ENCODE peak calls at places on chromosomes 13 and 19, in six cellular contexts. One of them, this sample, is unnamed.

GRCh38 chr13:99955747-99956472 is 15.7 kb downstream of the ZIC5 start:
- DNase-seq in tibial artery: no peak
- DNase-seq in stomach: no peak
- DNase-seq in choroid plexus epithelial cell: peak; percentile 57
- DNase-seq in non-pigmented ciliary epithelial cell: no peak
- DNase-seq in EL: peak; percentile 53
- DNase-seq in this sample: peak; percentile 4

GRCh38 chr13:106570354-106570822 is 2.5 kb upstream of the ARGLU1 start:
- DNase-seq in stomach: peak; percentile 80
- DNase-seq in choroid plexus epithelial cell: peak; percentile 93
- DNase-seq in non-pigmented ciliary epithelial cell: no peak
- DNase-seq in tibial artery: peak; percentile 83
- DNase-seq in EL: peak; percentile 74
- DNase-seq in this sample: peak; percentile 92

GRCh38 chr13:49690133-49690989 is 925 bp downstream of the EBPL start:
- DNase-seq in non-pigmented ciliary epithelial cell: no peak
- DNase-seq in EL: peak; percentile 64
- DNase-seq in tibial artery: no peak
- DNase-seq in stomach: peak; percentile 35
- DNase-seq in choroid plexus epithelial cell: peak; percentile 73
- DNase-seq in this sample: peak; percentile 88

GRCh38 chr13:105165449-105166125 is 1369.9 kb downstream of the EFNB2 start:
- DNase-seq in EL: no peak
- DNase-seq in choroid plexus epithelial cell: peak; percentile 23
- DNase-seq in tibial artery: no peak
- DNase-seq in stomach: no peak
- DNase-seq in non-pigmented ciliary epithelial cell: no peak
- DNase-seq in this sample: no peak

GRCh38 chr13:90769387-90769786 is 578.1 kb upstream of the MIR17HG start:
- DNase-seq in tibial artery: no peak
- DNase-seq in EL: no peak
- DNase-seq in choroid plexus epithelial cell: no peak
- DNase-seq in non-pigmented ciliary epithelial cell: no peak
- DNase-seq in stomach: no peak
- DNase-seq in this sample: no peak

GRCh38 chr19:33675501-33676124 is 53.9 kb downstream of the CHST8 start:
- DNase-seq in non-pigmented ciliary epithelial cell: no peak
- DNase-seq in choroid plexus epithelial cell: no peak
- DNase-seq in EL: no peak
- DNase-seq in tibial artery: peak; percentile 14
- DNase-seq in stomach: peak; percentile 20
- DNase-seq in this sample: no peak

GRCh38 chr19:16627194-16627927 is 643 bp downstream of the MED26 start:
- DNase-seq in choroid plexus epithelial cell: peak; percentile 18
- DNase-seq in stomach: no peak
- DNase-seq in non-pigmented ciliary epithelial cell: no peak
- DNase-seq in tibial artery: no peak
- DNase-seq in EL: peak; percentile 15
- DNase-seq in this sample: no peak

GRCh38 chr19:29606420-29606747 is 301 bp downstream of the POP4 start:
- DNase-seq in EL: no peak
- DNase-seq in non-pigmented ciliary epithelial cell: no peak
- DNase-seq in choroid plexus epithelial cell: no peak
- DNase-seq in stomach: no peak
- DNase-seq in tibial artery: no peak
- DNase-seq in this sample: no peak

GRCh38 chr13:48853381-48854102 is 122.2 kb upstream of the FNDC3A start:
- DNase-seq in stomach: no peak
- DNase-seq in choroid plexus epithelial cell: peak; percentile 70
- DNase-seq in non-pigmented ciliary epithelial cell: peak; percentile 40
- DNase-seq in tibial artery: no peak
- DNase-seq in EL: no peak
- DNase-seq in this sample: peak; percentile 49

GRCh38 chr13:111270126-111270525 is 50.3 kb upstream of the TEX29 start:
- DNase-seq in EL: no peak
- DNase-seq in stomach: no peak
- DNase-seq in tibial artery: no peak
- DNase-seq in non-pigmented ciliary epithelial cell: no peak
- DNase-seq in choroid plexus epithelial cell: peak; percentile 36
- DNase-seq in this sample: no peak

GRCh38 chr19:4103073-4103418 is 20.9 kb downstream of the MAP2K2 start:
- DNase-seq in choroid plexus epithelial cell: no peak
- DNase-seq in tibial artery: no peak
- DNase-seq in stomach: no peak
- DNase-seq in non-pigmented ciliary epithelial cell: no peak
- DNase-seq in EL: peak; percentile 37
- DNase-seq in this sample: peak; percentile 7

GRCh38 chr13:106475852-106476251 is 59.6 kb downstream of the EFNB2 start:
- DNase-seq in EL: no peak
- DNase-seq in tibial artery: no peak
- DNase-seq in non-pigmented ciliary epithelial cell: no peak
- DNase-seq in choroid plexus epithelial cell: peak; percentile 55
- DNase-seq in stomach: no peak
- DNase-seq in this sample: no peak

GRCh38 chr19:35153701-35154534 is 617 bp upstream of the FXYD5 start:
- DNase-seq in stomach: peak; percentile 58
- DNase-seq in non-pigmented ciliary epithelial cell: no peak
- DNase-seq in EL: peak; percentile 58
- DNase-seq in choroid plexus epithelial cell: peak; percentile 36
- DNase-seq in tibial artery: no peak
- DNase-seq in this sample: no peak